ENCODE peak calls at places on chromosomes 2 and 18, in four cellular contexts. Z, F, G and L are unnamed samples.

GRCh38 chr2:50591642-50592041 is 440.3 kb downstream of the NRXN1 start:
- DNase-seq in Z (no peak), F (peak; percentile 61), G (no peak), L (peak; percentile 69)

GRCh38 chr18:8750954-8751415 is 45.6 kb downstream of the MTCL1 start:
- DNase-seq in Z (no peak), F (no peak), G (no peak), L (no peak)

GRCh38 chr18:29457316-29457715 is 1280.4 kb upstream of the CDH2 start:
- DNase-seq in Z (no peak), F (no peak), G (no peak), L (no peak)

GRCh38 chr2:3379647-3380534 is at the start of gene TRAPPC12:
- DNase-seq in Z (peak; percentile 94), F (peak; percentile 87), G (peak; percentile 80), L (peak; percentile 93)

GRCh38 chr2:150517951-150518680 is 30.6 kb upstream of the RND3 start:
- DNase-seq in Z (no peak), F (no peak), G (no peak), L (no peak)

GRCh38 chr18:30992231-30992630 is 50.3 kb downstream of the DSC3 start:
- DNase-seq in Z (no peak), F (no peak), G (no peak), L (no peak)

GRCh38 chr2:201950606-201951005 is 83.0 kb upstream of the FZD7 start:
- DNase-seq in Z (no peak), F (no peak), G (no peak), L (no peak)

GRCh38 chr2:73436019-73436418 is 50.4 kb downstream of the ALMS1 start:
- DNase-seq in Z (no peak), F (no peak), G (no peak), L (no peak)

GRCh38 chr2:28681216-28681981 is 70.2 kb upstream of the PPP1CB start:
- DNase-seq in Z (peak; percentile 53), F (no peak), G (peak; percentile 10), L (no peak)

GRCh38 chr2:27701676-27702075 is 38.0 kb downstream of the SLC4A1AP start:
- DNase-seq in Z (no peak), F (no peak), G (no peak), L (no peak)

GRCh38 chr2:73254343-73255006 is 20.4 kb downstream of the CCT7 start:
- DNase-seq in Z (no peak), F (no peak), G (no peak), L (no peak)

GRCh38 chr2:21891191-21891590 is 767.4 kb downstream of the TDRD15 start:
- DNase-seq in Z (no peak), F (no peak), G (no peak), L (no peak)

GRCh38 chr2:199875400-199875799 is 24.4 kb upstream of the FTCDNL1 start:
- DNase-seq in Z (no peak), F (no peak), G (no peak), L (no peak)